ENCODE peak calls at places on chromosomes 4 and X, in eight cellular contexts. One of them, this sample, is unnamed.

GRCh38 chr4:156581693-156582092 is 389.9 kb downstream of the PDGFC start:
- DNase-seq in foreskin fibroblast: peak; percentile 20
- DNase-seq in dorsolateral prefrontal cortex: no peak
- DNase-seq in HFF-Myc: no peak
- DNase-seq in fibroblast of lung: no peak
- DNase-seq in adrenal gland: no peak
- DNase-seq in NB4: no peak
- DNase-seq in naive thymus-derived CD4-positive, alpha-beta T cell: no peak
- DNase-seq in this sample: no peak

GRCh38 chrX:42519666-42520231 is 258.2 kb downstream of the PPP1R2C start:
- DNase-seq in foreskin fibroblast: peak; percentile 74
- DNase-seq in dorsolateral prefrontal cortex: no peak
- DNase-seq in HFF-Myc: peak; percentile 9
- DNase-seq in fibroblast of lung: peak; percentile 47
- DNase-seq in adrenal gland: peak; percentile 30
- DNase-seq in NB4: no peak
- DNase-seq in naive thymus-derived CD4-positive, alpha-beta T cell: no peak
- DNase-seq in this sample: peak; percentile 4

GRCh38 chr4:183384983-183385382 is 59.5 kb upstream of the CDKN2AIP start:
- DNase-seq in foreskin fibroblast: no peak
- DNase-seq in dorsolateral prefrontal cortex: no peak
- DNase-seq in HFF-Myc: no peak
- DNase-seq in fibroblast of lung: no peak
- DNase-seq in adrenal gland: no peak
- DNase-seq in NB4: no peak
- DNase-seq in naive thymus-derived CD4-positive, alpha-beta T cell: no peak
- DNase-seq in this sample: no peak

GRCh38 chr4:153916273-153916755 is 127.4 kb upstream of the SFRP2 start:
- DNase-seq in foreskin fibroblast: peak; percentile 19
- DNase-seq in dorsolateral prefrontal cortex: no peak
- DNase-seq in HFF-Myc: no peak
- DNase-seq in fibroblast of lung: no peak
- DNase-seq in adrenal gland: no peak
- DNase-seq in NB4: no peak
- DNase-seq in naive thymus-derived CD4-positive, alpha-beta T cell: no peak
- DNase-seq in this sample: no peak

GRCh38 chr4:128955751-128956150 is 137.6 kb downstream of the SCLT1 start:
- DNase-seq in foreskin fibroblast: no peak
- DNase-seq in dorsolateral prefrontal cortex: no peak
- DNase-seq in HFF-Myc: no peak
- DNase-seq in fibroblast of lung: no peak
- DNase-seq in adrenal gland: no peak
- DNase-seq in NB4: no peak
- DNase-seq in naive thymus-derived CD4-positive, alpha-beta T cell: no peak
- DNase-seq in this sample: no peak

GRCh38 chr4:114027596-114027995 is 48.1 kb upstream of the ARSJ start:
- DNase-seq in foreskin fibroblast: no peak
- DNase-seq in dorsolateral prefrontal cortex: no peak
- DNase-seq in HFF-Myc: no peak
- DNase-seq in fibroblast of lung: no peak
- DNase-seq in adrenal gland: no peak
- DNase-seq in NB4: no peak
- DNase-seq in naive thymus-derived CD4-positive, alpha-beta T cell: no peak
- DNase-seq in this sample: no peak

GRCh38 chr4:153467897-153468262 is 1.7 kb downstream of the TMEM131L start:
- DNase-seq in foreskin fibroblast: peak; percentile 55
- DNase-seq in dorsolateral prefrontal cortex: no peak
- DNase-seq in HFF-Myc: no peak
- DNase-seq in fibroblast of lung: peak; percentile 46
- DNase-seq in adrenal gland: no peak
- DNase-seq in NB4: peak; percentile 46
- DNase-seq in naive thymus-derived CD4-positive, alpha-beta T cell: peak; percentile 63
- DNase-seq in this sample: no peak

GRCh38 chrX:148500428-148501120 is at the start of gene AFF2:
- DNase-seq in foreskin fibroblast: peak; percentile 31
- DNase-seq in dorsolateral prefrontal cortex: peak; percentile 44
- DNase-seq in HFF-Myc: no peak
- DNase-seq in fibroblast of lung: peak; percentile 16
- DNase-seq in adrenal gland: no peak
- DNase-seq in NB4: peak; percentile 79
- DNase-seq in naive thymus-derived CD4-positive, alpha-beta T cell: peak; percentile 44
- DNase-seq in this sample: no peak

GRCh38 chr4:82139287-82139686 is 234.5 kb downstream of the HNRNPD start:
- DNase-seq in foreskin fibroblast: no peak
- DNase-seq in dorsolateral prefrontal cortex: no peak
- DNase-seq in HFF-Myc: no peak
- DNase-seq in fibroblast of lung: no peak
- DNase-seq in adrenal gland: no peak
- DNase-seq in NB4: no peak
- DNase-seq in naive thymus-derived CD4-positive, alpha-beta T cell: no peak
- DNase-seq in this sample: no peak

GRCh38 chr4:152784490-152785195 is 4.9 kb downstream of the ARFIP1 start:
- DNase-seq in foreskin fibroblast: peak; percentile 88
- DNase-seq in dorsolateral prefrontal cortex: no peak
- DNase-seq in HFF-Myc: peak; percentile 57
- DNase-seq in fibroblast of lung: peak; percentile 58
- DNase-seq in adrenal gland: no peak
- DNase-seq in NB4: peak; percentile 70
- DNase-seq in naive thymus-derived CD4-positive, alpha-beta T cell: no peak
- DNase-seq in this sample: peak; percentile 42

GRCh38 chr4:35885081-35885480 is 359.2 kb downstream of the ARAP2 start:
- DNase-seq in foreskin fibroblast: no peak
- DNase-seq in dorsolateral prefrontal cortex: no peak
- DNase-seq in HFF-Myc: no peak
- DNase-seq in fibroblast of lung: no peak
- DNase-seq in adrenal gland: no peak
- DNase-seq in NB4: no peak
- DNase-seq in naive thymus-derived CD4-positive, alpha-beta T cell: no peak
- DNase-seq in this sample: no peak

GRCh38 chr4:151569650-151570049 is 160.7 kb downstream of the FHIP1A start:
- DNase-seq in foreskin fibroblast: no peak
- DNase-seq in dorsolateral prefrontal cortex: no peak
- DNase-seq in HFF-Myc: no peak
- DNase-seq in fibroblast of lung: no peak
- DNase-seq in adrenal gland: no peak
- DNase-seq in NB4: no peak
- DNase-seq in naive thymus-derived CD4-positive, alpha-beta T cell: no peak
- DNase-seq in this sample: no peak

GRCh38 chrX:119690921-119691716 is 1.8 kb downstream of the SEPTIN6 start:
- DNase-seq in foreskin fibroblast: peak; percentile 51
- DNase-seq in dorsolateral prefrontal cortex: peak; percentile 5
- DNase-seq in HFF-Myc: no peak
- DNase-seq in fibroblast of lung: peak; percentile 42
- DNase-seq in adrenal gland: peak; percentile 81
- DNase-seq in NB4: peak; percentile 33
- DNase-seq in naive thymus-derived CD4-positive, alpha-beta T cell: peak; percentile 73
- DNase-seq in this sample: peak; percentile 35

GRCh38 chr4:112348488-112349158 is 51.5 kb downstream of the ALPK1 start:
- DNase-seq in foreskin fibroblast: peak; percentile 95
- DNase-seq in dorsolateral prefrontal cortex: peak; percentile 75
- DNase-seq in HFF-Myc: peak; percentile 72
- DNase-seq in fibroblast of lung: peak; percentile 89
- DNase-seq in adrenal gland: peak; percentile 54
- DNase-seq in NB4: peak; percentile 32
- DNase-seq in naive thymus-derived CD4-positive, alpha-beta T cell: no peak
- DNase-seq in this sample: peak; percentile 24

GRCh38 chr4:40984051-40984450 is 230.3 kb downstream of the APBB2 start:
- DNase-seq in foreskin fibroblast: peak; percentile 48
- DNase-seq in dorsolateral prefrontal cortex: no peak
- DNase-seq in HFF-Myc: no peak
- DNase-seq in fibroblast of lung: no peak
- DNase-seq in adrenal gland: peak; percentile 24
- DNase-seq in NB4: no peak
- DNase-seq in naive thymus-derived CD4-positive, alpha-beta T cell: no peak
- DNase-seq in this sample: no peak

GRCh38 chr4:76607846-76608245 is 172.8 kb downstream of the SHROOM3 start:
- DNase-seq in foreskin fibroblast: no peak
- DNase-seq in dorsolateral prefrontal cortex: no peak
- DNase-seq in HFF-Myc: no peak
- DNase-seq in fibroblast of lung: no peak
- DNase-seq in adrenal gland: no peak
- DNase-seq in NB4: no peak
- DNase-seq in naive thymus-derived CD4-positive, alpha-beta T cell: no peak
- DNase-seq in this sample: no peak

GRCh38 chr4:76610751-76611150 is 175.7 kb downstream of the SHROOM3 start:
- DNase-seq in foreskin fibroblast: no peak
- DNase-seq in dorsolateral prefrontal cortex: no peak
- DNase-seq in HFF-Myc: no peak
- DNase-seq in fibroblast of lung: no peak
- DNase-seq in adrenal gland: no peak
- DNase-seq in NB4: no peak
- DNase-seq in naive thymus-derived CD4-positive, alpha-beta T cell: no peak
- DNase-seq in this sample: no peak

GRCh38 chr4:76607266-76607799 is 172.3 kb downstream of the SHROOM3 start:
- DNase-seq in foreskin fibroblast: no peak
- DNase-seq in dorsolateral prefrontal cortex: no peak
- DNase-seq in HFF-Myc: no peak
- DNase-seq in fibroblast of lung: no peak
- DNase-seq in adrenal gland: no peak
- DNase-seq in NB4: no peak
- DNase-seq in naive thymus-derived CD4-positive, alpha-beta T cell: no peak
- DNase-seq in this sample: no peak

GRCh38 chr4:76605099-76605563 is 170.1 kb downstream of the SHROOM3 start:
- DNase-seq in foreskin fibroblast: peak; percentile 80
- DNase-seq in dorsolateral prefrontal cortex: no peak
- DNase-seq in HFF-Myc: peak; percentile 48
- DNase-seq in fibroblast of lung: no peak
- DNase-seq in adrenal gland: no peak
- DNase-seq in NB4: no peak
- DNase-seq in naive thymus-derived CD4-positive, alpha-beta T cell: no peak
- DNase-seq in this sample: no peak

DNA sequence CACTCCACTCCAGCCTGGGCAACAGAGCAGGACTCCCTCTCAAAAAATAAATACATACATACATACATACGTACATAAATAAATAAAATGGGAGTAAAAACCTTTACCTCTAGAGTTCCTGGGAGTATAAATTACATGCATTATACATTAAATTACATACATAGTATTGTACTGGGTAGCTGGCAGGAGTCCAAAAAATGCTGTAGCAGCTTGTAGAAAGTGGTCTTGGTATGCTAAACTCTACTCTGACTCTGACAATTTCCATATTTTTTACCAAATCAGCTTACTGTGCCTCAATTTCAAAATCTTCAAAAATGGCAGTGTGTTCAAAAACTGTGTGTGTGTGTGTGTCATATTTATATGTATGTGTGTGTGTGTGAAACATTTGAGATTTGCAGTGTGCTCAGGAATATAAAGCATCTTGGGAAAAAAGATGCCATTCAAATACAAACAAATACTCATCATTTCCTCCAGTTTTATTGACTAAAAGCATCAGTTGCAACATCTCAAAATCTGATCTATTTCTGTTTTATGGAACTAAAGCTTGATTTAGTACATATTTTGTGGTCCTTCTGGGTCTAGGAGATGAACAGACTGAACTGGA is 171.7 kb downstream of the SHROOM3 start:
- DNase-seq in foreskin fibroblast: peak; percentile 48
- DNase-seq in dorsolateral prefrontal cortex: no peak
- DNase-seq in HFF-Myc: no peak
- DNase-seq in fibroblast of lung: no peak
- DNase-seq in adrenal gland: no peak
- DNase-seq in NB4: no peak
- DNase-seq in naive thymus-derived CD4-positive, alpha-beta T cell: no peak
- DNase-seq in this sample: no peak
- H3K4me3 ChIP-seq in foreskin fibroblast: no peak overlapping the region
- H3K4me3 ChIP-seq in dorsolateral prefrontal cortex: no peak overlapping the region
- H3K4me3 ChIP-seq in HFF-Myc: no peak overlapping the region
- H3K4me3 ChIP-seq in fibroblast of lung: no peak overlapping the region
- H3K4me3 ChIP-seq in adrenal gland: no peak overlapping the region
- H3K4me3 ChIP-seq in NB4: no peak overlapping the region
- H3K4me3 ChIP-seq in naive thymus-derived CD4-positive, alpha-beta T cell: no peak overlapping the region
- H3K4me3 ChIP-seq in this sample: no peak overlapping the region

GRCh38 chr4:115113382-115114106 is at the start of gene NDST4:
- DNase-seq in foreskin fibroblast: peak; percentile 49
- DNase-seq in dorsolateral prefrontal cortex: peak; percentile 4
- DNase-seq in HFF-Myc: no peak
- DNase-seq in fibroblast of lung: peak; percentile 57
- DNase-seq in adrenal gland: no peak
- DNase-seq in NB4: no peak
- DNase-seq in naive thymus-derived CD4-positive, alpha-beta T cell: no peak
- DNase-seq in this sample: peak; percentile 39
- H3K4me3 ChIP-seq in foreskin fibroblast: no peak within 1 kb of the TSS
- H3K4me3 ChIP-seq in dorsolateral prefrontal cortex: peak within 1 kb of the TSS; percentile 58
- H3K4me3 ChIP-seq in HFF-Myc: no peak within 1 kb of the TSS
- H3K4me3 ChIP-seq in fibroblast of lung: no peak within 1 kb of the TSS
- H3K4me3 ChIP-seq in adrenal gland: no peak within 1 kb of the TSS
- H3K4me3 ChIP-seq in NB4: no peak within 1 kb of the TSS
- H3K4me3 ChIP-seq in naive thymus-derived CD4-positive, alpha-beta T cell: no peak within 1 kb of the TSS
- H3K4me3 ChIP-seq in this sample: peak within 1 kb of the TSS; percentile 25

DNA sequence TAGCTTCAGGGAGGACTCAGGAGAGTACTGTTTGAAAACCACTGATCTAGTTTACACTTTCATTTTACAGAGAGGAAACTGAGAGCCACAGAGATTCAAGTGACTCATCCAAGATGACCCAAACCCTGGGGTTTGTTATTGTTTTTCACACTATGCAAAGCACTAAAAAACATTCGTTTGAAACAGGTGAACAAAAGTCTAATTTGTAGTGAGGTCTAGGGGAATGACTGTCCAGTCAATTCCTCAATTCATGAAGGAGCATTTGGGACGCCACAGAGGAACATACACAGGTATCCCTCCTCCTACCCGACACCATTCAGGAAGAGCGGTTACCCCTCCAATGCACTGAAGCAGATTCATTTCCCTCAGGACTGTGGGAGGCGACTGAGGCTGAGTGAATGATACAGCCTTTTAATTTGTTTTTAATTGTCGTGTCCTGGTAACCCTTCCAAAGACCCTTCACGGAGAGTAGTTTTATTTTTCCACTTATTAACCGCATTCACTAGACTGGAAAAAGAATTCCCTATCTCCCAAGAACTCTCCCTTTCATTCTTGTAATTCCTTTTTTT is 30.3 kb downstream of the TLR10 start:
- DNase-seq in foreskin fibroblast: peak; percentile 55
- DNase-seq in dorsolateral prefrontal cortex: no peak
- DNase-seq in HFF-Myc: no peak
- DNase-seq in fibroblast of lung: peak; percentile 47
- DNase-seq in adrenal gland: no peak
- DNase-seq in NB4: peak; percentile 68
- DNase-seq in naive thymus-derived CD4-positive, alpha-beta T cell: no peak
- DNase-seq in this sample: no peak
- H3K4me3 ChIP-seq in foreskin fibroblast: peak overlapping the region; percentile 24
- H3K4me3 ChIP-seq in dorsolateral prefrontal cortex: no peak overlapping the region
- H3K4me3 ChIP-seq in HFF-Myc: no peak overlapping the region
- H3K4me3 ChIP-seq in fibroblast of lung: no peak overlapping the region
- H3K4me3 ChIP-seq in adrenal gland: no peak overlapping the region
- H3K4me3 ChIP-seq in NB4: no peak overlapping the region
- H3K4me3 ChIP-seq in naive thymus-derived CD4-positive, alpha-beta T cell: no peak overlapping the region
- H3K4me3 ChIP-seq in this sample: peak overlapping the region; percentile 8

DNA sequence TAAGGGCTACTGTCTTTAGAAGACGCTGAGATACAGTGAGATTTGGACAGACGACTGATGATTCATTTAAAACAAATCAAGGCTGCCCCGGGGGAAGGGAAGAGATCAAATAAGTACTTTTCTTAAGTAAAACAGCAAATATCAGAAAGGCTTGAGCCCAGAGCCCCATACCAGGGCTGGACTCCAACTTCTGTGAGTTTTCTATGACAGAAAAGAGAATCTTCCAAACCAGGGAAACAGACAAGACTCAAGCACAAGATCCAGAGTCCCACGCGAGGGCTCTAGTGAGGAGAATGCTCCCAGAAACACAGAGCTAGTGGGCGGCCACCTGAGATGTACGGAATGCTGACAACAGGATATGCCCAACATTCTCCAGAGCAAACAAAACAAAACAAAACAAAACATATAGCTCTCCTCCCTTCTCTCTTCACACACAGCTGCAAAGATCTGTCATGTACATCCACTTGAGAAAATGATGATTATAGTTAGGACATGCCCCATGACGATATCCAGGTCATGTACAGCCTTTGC is 13.1 kb downstream of the ACSL1 start:
- DNase-seq in foreskin fibroblast: peak; percentile 58
- DNase-seq in dorsolateral prefrontal cortex: no peak
- DNase-seq in HFF-Myc: no peak
- DNase-seq in fibroblast of lung: peak; percentile 14
- DNase-seq in adrenal gland: no peak
- DNase-seq in NB4: no peak
- DNase-seq in naive thymus-derived CD4-positive, alpha-beta T cell: no peak
- DNase-seq in this sample: no peak
- H3K4me3 ChIP-seq in foreskin fibroblast: no peak overlapping the region
- H3K4me3 ChIP-seq in dorsolateral prefrontal cortex: peak overlapping the region; percentile 15
- H3K4me3 ChIP-seq in HFF-Myc: no peak overlapping the region
- H3K4me3 ChIP-seq in fibroblast of lung: no peak overlapping the region
- H3K4me3 ChIP-seq in adrenal gland: peak overlapping the region; percentile 18
- H3K4me3 ChIP-seq in NB4: peak overlapping the region; percentile 23
- H3K4me3 ChIP-seq in naive thymus-derived CD4-positive, alpha-beta T cell: no peak overlapping the region
- H3K4me3 ChIP-seq in this sample: no peak overlapping the region